ENCODE peak calls at places on chromosomes 11 and 22, in nine cellular contexts. A is GM12891; H is fibroblast of the conjunctiva; R is posterior vena cava; I is anterior cingulate cortex; B is naive thymus-derived CD8-positive, alpha-beta T cell; C is RKO; Y is brain microvascular endothelial cell; F is stimulated activated CD4-positive, alpha-beta T cell treated with anti-CD3 and anti-CD28 coated beads, Interleukin-4, amount 100 ng/mL, for 48 hours. N is an unnamed sample.

GRCh38 chr11:118895093-118896039 is 11.7 kb downstream of the CXCR5 start:
- DNase-seq in C (no peak), Y (no peak), F (no peak), R (peak), I (no peak), A (peak), H (no peak), B (peak), N (no peak)

GRCh38 chr11:10496296-10496936 is 41.4 kb downstream of the AMPD3 start:
- DNase-seq in C (no peak), H (no peak), R (no peak), A (no peak), Y (no peak), I (no peak), B (no peak), F (no peak), N (no peak)

GRCh38 chr11:116312560-116313340 is 460.0 kb downstream of the BUD13 start:
- DNase-seq in R (peak), F (no peak), C (no peak), B (no peak), Y (no peak), I (peak), A (no peak), H (peak), N (no peak)

GRCh38 chr22:38416621-38417251 is 38.3 kb downstream of the KCNJ4 start:
- DNase-seq in I (no peak), R (peak), H (no peak), Y (no peak), F (no peak), A (no peak), B (no peak), C (no peak), N (no peak)

GRCh38 chr22:43789452-43789851 is 22.7 kb downstream of the EFCAB6 start:
- DNase-seq in C (peak), R (peak), I (no peak), B (no peak), Y (peak), F (no peak), A (no peak), H (peak), N (no peak)

GRCh38 chr11:68328374-68329091 is 16.1 kb downstream of the LRP5 start:
- DNase-seq in H (no peak), Y (no peak), R (peak), A (no peak), C (no peak), I (no peak), B (peak), F (no peak), N (no peak)

GRCh38 chr22:24146190-24146616 is 35.1 kb upstream of the SUSD2 start:
- DNase-seq in C (no peak), F (no peak), R (no peak), Y (peak), B (peak), H (peak), I (no peak), A (peak), N (no peak)

GRCh38 chr11:128632151-128632791 is 44.9 kb upstream of the ETS1 start:
- DNase-seq in H (peak), I (no peak), F (no peak), C (peak), R (no peak), A (no peak), B (peak), Y (peak), N (no peak)

GRCh38 chr11:131884461-131885073 is 514.2 kb downstream of the NTM start:
- DNase-seq in F (no peak), Y (no peak), A (no peak), C (no peak), I (no peak), H (no peak), R (no peak), B (no peak), N (no peak)

GRCh38 chr11:8793114-8793777 is 110.7 kb downstream of the RPL27A start:
- DNase-seq in C (no peak), H (no peak), Y (no peak), A (no peak), R (no peak), F (no peak), I (no peak), B (no peak), N (no peak)

GRCh38 chr11:2779981-2780849 is 80.4 kb upstream of the KCNQ1OT1 start:
- DNase-seq in H (no peak), I (no peak), Y (no peak), A (no peak), R (peak), F (no peak), B (no peak), C (no peak), N (no peak)

GRCh38 chr11:69360606-69361005 is 66.7 kb downstream of the MYEOV start:
- DNase-seq in H (no peak), Y (no peak), F (no peak), B (no peak), I (no peak), R (peak), A (no peak), C (no peak), N (no peak)

GRCh38 chr22:49867303-49868250 is 13.9 kb downstream of the ZBED4 start:
- DNase-seq in A (no peak), I (no peak), H (no peak), R (peak), C (no peak), Y (no peak), B (no peak), F (no peak), N (no peak)